ENCODE peak calls at places on chromosomes 2 and 18, in four cellular contexts. E, I, H and W are unnamed samples.

GRCh38 chr2:42809131-42809875 is 16.9 kb upstream of the HAAO start:
- DNase-seq in I (no peak), H (peak; percentile 46), E (no peak), W (no peak)

GRCh38 chr2:400988-401679 is 113.2 kb upstream of the ALKAL2 start:
- DNase-seq in H (peak; percentile 46), E (no peak), I (no peak), W (no peak)

GRCh38 chr2:43521568-43521967 is 74.3 kb downstream of the THADA start:
- DNase-seq in H (no peak), E (no peak), I (no peak), W (no peak)

GRCh38 chr2:174634130-174635014 is 36.8 kb upstream of the WIPF1 start:
- DNase-seq in I (peak; percentile 65), H (no peak), E (no peak), W (no peak)

GRCh38 chr2:168119519-168120141 is 127.8 kb downstream of the STK39 start:
- DNase-seq in E (peak; percentile 58), I (no peak), H (no peak), W (peak; percentile 41)

GRCh38 chr2:146818122-146818521 is 1026.7 kb upstream of the ACVR2A start:
- DNase-seq in I (no peak), H (no peak), E (no peak), W (no peak)

GRCh38 chr2:122182631-122183030 is 427.2 kb downstream of the TSN start:
- DNase-seq in E (no peak), I (no peak), H (no peak), W (no peak)

GRCh38 chr2:236546561-236546961 is 23.1 kb upstream of the ACKR3 start:
- DNase-seq in E (no peak), I (peak; percentile 56), H (no peak), W (no peak)

GRCh38 chr2:133756833-133757232 is 188.6 kb upstream of the NCKAP5 start:
- DNase-seq in H (no peak), E (no peak), I (no peak), W (no peak)

GRCh38 chr2:173678186-173678585 is 287.0 kb downstream of the SP3 start:
- DNase-seq in E (no peak), I (no peak), H (no peak), W (no peak)

GRCh38 chr2:147351789-147352188 is 493.0 kb upstream of the ACVR2A start:
- DNase-seq in I (no peak), H (no peak), E (no peak), W (no peak)

GRCh38 chr2:111896576-111896975 is 1.8 kb upstream of the MERTK start:
- DNase-seq in I (no peak), E (no peak), H (no peak), W (no peak)

GRCh38 chr2:111897630-111897923 is 830 bp upstream of the MERTK start:
- DNase-seq in I (no peak), H (no peak), E (no peak), W (no peak)

GRCh38 chr2:111896007-111896406 is 2.4 kb upstream of the MERTK start:
- DNase-seq in H (no peak), I (no peak), E (no peak), W (no peak)

GRCh38 chr2:111898703-111899514 is 502 bp downstream of the MERTK start:
- DNase-seq in H (no peak), I (no peak), E (no peak), W (no peak)

DNA sequence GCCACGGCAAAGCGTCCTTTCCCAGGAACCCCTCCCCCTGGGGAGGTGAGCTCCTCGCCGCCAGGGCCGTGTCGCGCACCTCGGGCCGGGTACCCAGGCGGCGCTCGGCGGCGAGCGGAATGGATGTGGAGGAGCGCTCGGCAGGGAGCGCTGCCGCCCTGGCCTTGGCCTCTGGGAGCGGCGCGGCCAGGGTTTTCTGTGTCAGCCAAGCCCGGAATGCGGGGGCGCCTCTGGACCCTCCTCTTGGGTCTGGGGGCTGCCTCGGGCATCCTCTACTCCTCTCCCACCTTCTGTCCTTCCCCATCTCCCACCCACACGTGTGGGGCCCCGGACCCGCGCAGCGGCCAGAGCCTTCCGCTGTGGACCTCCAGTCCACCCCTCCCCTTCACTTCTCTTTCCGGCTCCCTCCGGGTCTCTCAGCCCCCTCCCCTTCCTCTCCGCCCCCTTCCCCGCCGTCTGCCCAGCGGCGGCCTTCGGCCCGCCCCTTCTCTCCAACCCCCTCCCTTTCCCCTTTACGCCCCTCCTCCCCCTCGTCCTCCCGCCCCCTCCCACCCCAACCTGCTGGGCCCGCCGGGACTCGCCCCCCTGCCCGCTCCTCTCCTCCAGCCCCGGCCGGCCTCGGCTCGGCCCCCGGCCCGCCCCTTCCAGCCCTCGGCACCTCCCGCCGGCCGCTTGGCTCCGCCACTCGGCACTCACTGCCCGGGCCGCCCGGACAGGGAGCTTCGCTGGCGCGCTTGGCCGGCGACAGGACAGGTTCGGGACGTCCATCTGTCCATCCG is at the start of gene MERTK:
- DNase-seq in H (peak; percentile 90), E (peak; percentile 89), I (no peak), W (peak; percentile 72)
- H3K27me3 ChIP-seq in H (peaks cover 16% of the 10 kb centered on the region), E (no peaks in the 10 kb centered on the region), I (peaks cover 7% of the 10 kb centered on the region), W (no peaks in the 10 kb centered on the region)

DNA sequence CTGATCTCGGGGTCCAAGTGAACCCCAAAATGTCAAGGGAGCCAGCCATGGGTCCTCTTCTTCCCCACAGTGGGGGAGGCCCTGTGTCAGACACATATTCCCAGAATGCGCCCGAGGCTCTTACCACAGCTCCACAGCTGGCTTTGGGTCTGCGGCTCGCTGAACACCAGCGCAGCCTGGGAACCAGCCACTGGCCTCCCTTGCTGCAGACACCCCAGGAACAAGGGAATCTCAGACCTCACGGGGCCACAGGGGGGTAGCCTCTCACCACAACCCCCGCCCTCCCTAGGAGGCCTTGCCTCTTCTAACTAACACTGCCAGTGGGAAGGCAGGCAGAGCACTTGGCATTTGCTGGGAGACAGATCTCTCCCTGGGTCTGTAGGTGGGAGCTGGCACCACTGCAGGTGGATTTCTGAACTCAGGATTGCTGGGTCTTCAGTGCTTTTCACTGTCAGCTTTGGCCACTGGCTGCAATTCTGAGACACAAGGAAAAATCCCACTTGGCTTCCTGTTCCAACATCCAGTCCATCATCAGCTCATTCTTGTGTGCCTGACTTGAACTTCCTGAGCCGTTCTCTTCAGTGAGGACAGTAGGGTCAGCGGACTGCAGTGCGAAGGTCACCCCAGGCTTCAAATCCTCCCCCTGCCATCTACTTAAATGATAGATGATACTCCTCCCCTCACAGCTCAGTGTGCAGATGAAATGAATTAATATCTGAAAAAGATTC is 128.7 kb downstream of the CAPN13 start:
- DNase-seq in E (no peak), I (no peak), H (peak; percentile 41), W (no peak)
- TF ChIP-seq ATF3 in E (no peak), I (no peak), H (no peak), W (no peak)

GRCh38 chr2:101837354-101837753 is 139.8 kb downstream of the MAP4K4 start:
- DNase-seq in E (no peak), H (no peak), I (no peak), W (no peak)
- H3K9ac ChIP-seq in E (no peak overlapping the region), H (no peak overlapping the region), I (no peak overlapping the region), W (no peak overlapping the region)

GRCh38 chr2:233658610-233659009 is 13.1 kb upstream of the UGT1A9 start:
- DNase-seq in H (no peak), I (no peak), E (no peak), W (no peak)
- H3K27me3 ChIP-seq in H (no peaks in the 10 kb centered on the region), I (no peaks in the 10 kb centered on the region), E (no peaks in the 10 kb centered on the region), W (peaks cover 7% of the 10 kb centered on the region)

GRCh38 chr2:191023235-191023679 is 9.3 kb upstream of the STAT1 start:
- DNase-seq in H (no peak), E (no peak), I (no peak), W (no peak)

GRCh38 chr2:191020221-191020741 is 6.3 kb upstream of the STAT1 start:
- DNase-seq in I (peak; percentile 93), H (peak; percentile 92), E (peak; percentile 96), W (peak; percentile 90)

GRCh38 chr2:191018048-191018447 is 4.1 kb upstream of the STAT1 start:
- DNase-seq in H (no peak), I (no peak), E (no peak), W (no peak)

GRCh38 chr2:191018663-191019119 is 4.7 kb upstream of the STAT1 start:
- DNase-seq in E (no peak), I (no peak), H (no peak), W (no peak)

DNA sequence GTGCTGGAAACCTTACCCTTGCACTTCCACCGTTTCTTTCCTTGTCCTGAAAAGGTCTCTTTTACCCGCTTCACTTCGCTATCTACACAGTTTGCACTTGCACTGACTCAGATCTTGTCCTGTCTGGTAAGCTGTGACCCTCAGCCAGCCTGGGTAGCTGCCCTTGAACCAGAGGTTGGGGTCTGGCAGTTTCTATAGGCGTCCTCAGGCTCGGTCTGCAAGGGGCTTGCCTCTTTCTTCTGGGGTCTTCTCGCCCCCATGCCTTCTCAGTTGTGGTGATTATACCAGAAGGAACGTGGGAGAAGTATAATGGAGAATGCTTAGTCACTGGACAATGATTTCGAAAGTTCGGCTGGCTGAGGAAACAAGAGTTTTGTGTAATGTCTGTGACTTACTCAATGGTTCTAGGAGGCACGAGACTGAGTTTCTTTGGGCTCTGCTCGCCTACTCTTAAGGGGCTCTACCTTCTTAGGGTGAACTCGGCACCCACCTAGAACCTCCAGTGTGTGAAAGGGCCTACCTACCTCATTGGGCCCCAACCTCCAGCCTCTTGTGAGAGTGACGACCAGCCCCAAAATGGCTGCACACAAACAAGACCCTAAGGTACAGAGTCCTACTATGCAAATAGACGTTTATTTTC is 6.9 kb upstream of the STAT1 start:
- DNase-seq in I (no peak), H (no peak), E (peak; percentile 71), W (no peak)
- TF ChIP-seq ATF3 in I (no peak), H (no peak), E (no peak), W (no peak)

GRCh38 chr18:845152-845819 is 33.2 kb upstream of the YES1 start:
- DNase-seq in E (peak; percentile 70), I (no peak), H (no peak), W (peak; percentile 81)
- H3K9ac ChIP-seq in E (no peak overlapping the region), I (no peak overlapping the region), H (no peak overlapping the region), W (no peak overlapping the region)

GRCh38 chr2:104862061-104862941 is 8.4 kb downstream of the POU3F3 start:
- DNase-seq in I (no peak), H (peak; percentile 85), E (no peak), W (no peak)
- H3K27me3 ChIP-seq in I (peaks cover 33% of the 10 kb centered on the region), H (peaks cover 100% of the 10 kb centered on the region), E (peaks cover 86% of the 10 kb centered on the region), W (no peaks in the 10 kb centered on the region)

DNA sequence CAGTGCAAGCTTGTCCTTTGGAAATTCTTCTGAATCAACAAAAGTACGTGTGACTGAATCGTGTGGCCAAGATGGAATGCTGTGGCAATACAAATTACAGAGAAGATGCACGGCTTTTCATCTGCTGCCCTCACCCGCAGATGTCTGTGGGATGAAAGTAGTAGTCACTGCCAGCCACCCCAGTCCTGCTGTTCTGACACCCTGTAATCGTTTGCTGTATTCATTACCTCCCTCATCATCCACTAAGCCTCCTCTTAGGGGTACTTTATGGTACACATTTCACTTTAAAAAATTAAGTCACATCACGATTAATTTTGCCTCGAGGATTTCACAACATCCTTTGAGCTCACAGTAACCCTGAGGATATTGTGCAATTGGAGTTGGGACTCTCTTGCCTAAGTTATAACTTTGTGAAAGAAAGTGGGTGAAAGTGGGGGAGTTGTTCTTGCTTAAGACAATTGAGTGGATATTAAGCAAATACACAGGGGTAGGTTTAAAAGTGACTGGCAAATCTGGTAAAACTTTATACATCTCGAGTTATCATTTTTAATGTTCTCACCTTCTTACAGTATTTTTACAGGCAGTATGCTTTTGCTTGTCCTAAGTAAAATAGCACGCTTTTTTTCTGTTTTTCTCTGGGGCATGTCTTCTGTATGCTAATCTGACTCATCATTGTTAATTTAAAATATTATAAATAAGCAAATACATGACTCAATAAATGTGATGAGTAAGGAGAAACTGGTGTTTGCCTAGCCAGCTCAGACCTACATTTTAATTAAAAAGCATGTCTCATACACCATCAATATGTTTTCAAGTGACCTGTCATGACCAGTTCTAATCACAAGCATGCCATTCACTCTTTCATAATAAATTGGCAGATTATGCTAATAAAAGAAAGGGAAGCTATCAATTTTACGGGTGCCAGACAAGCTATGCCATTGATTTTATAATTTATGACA is 680.9 kb downstream of the IRS1 start:
- DNase-seq in I (no peak), E (peak; percentile 81), H (no peak), W (peak; percentile 89)
- TF ChIP-seq ATF3 in I (no peak), E (peak; percentile 32), H (no peak), W (peak; percentile 51)

GRCh38 chr18:48456838-48457237 is 47.7 kb upstream of the ZBTB7C start:
- DNase-seq in E (no peak), H (no peak), I (no peak), W (no peak)
- H3K9ac ChIP-seq in E (no peak overlapping the region), H (no peak overlapping the region), I (no peak overlapping the region), W (no peak overlapping the region)